ENCODE peak calls at places on chromosomes 11 and 22, in seven cellular contexts. G, J, Q, D, I, Y and S are unnamed samples.

GRCh38 chr22:38205261-38206128 is 3.7 kb downstream of the MAFF start:
- DNase-seq in I (no peak), J (no peak), G (peak; percentile 95), Q (no peak), D (peak; percentile 88), Y (no peak), S (no peak)

GRCh38 chr22:37735054-37735453 is 38.2 kb downstream of the TRIOBP start:
- DNase-seq in I (peak; percentile 82), Y (no peak), D (peak; percentile 42), Q (peak; percentile 84), J (peak; percentile 80), G (no peak), S (no peak)

GRCh38 chr11:15073361-15074205 is at the start of gene CALCB:
- DNase-seq in I (no peak), Q (peak; percentile 33), Y (peak; percentile 12), D (no peak), J (no peak), G (peak; percentile 16), S (peak; percentile 57)

GRCh38 chr22:33883561-33883960 is 36.7 kb downstream of the LARGE1 start:
- DNase-seq in D (no peak), Y (no peak), G (no peak), I (no peak), Q (peak; percentile 11), J (no peak), S (no peak)

GRCh38 chr11:124481365-124482323 is 36.1 kb upstream of the OR8B8 start:
- DNase-seq in Q (no peak), J (no peak), I (no peak), D (no peak), G (peak; percentile 66), Y (peak; percentile 3), S (peak; percentile 51)

GRCh38 chr11:12285811-12286222 is 91.6 kb upstream of the PARVA start:
- DNase-seq in D (no peak), I (peak; percentile 20), Y (no peak), Q (no peak), G (no peak), J (no peak), S (no peak)

GRCh38 chr11:61140416-61140815 is 20.8 kb downstream of the VPS37C start:
- DNase-seq in G (no peak), J (peak; percentile 53), Y (no peak), Q (no peak), D (no peak), I (peak; percentile 55), S (no peak)

GRCh38 chr22:19962246-19962908 is 20.8 kb upstream of the TXNRD2 start:
- DNase-seq in G (peak; percentile 89), Q (peak; percentile 81), J (peak; percentile 88), D (no peak), Y (peak; percentile 71), I (peak; percentile 90), S (peak; percentile 93)

GRCh38 chr11:79437981-79438630 is 2.7 kb downstream of the TENM4 start:
- DNase-seq in D (peak; percentile 58), G (no peak), Q (no peak), J (no peak), I (no peak), Y (peak; percentile 80), S (peak; percentile 79)

GRCh38 chr11:113994077-113994954 is 19.4 kb downstream of the HTR3A start:
- DNase-seq in I (peak; percentile 36), Q (peak; percentile 11), J (no peak), G (no peak), Y (peak; percentile 50), D (peak; percentile 24), S (peak; percentile 7)

GRCh38 chr11:26522912-26523610 is 49.0 kb downstream of the MUC15 start:
- DNase-seq in Q (peak; percentile 1), I (no peak), D (no peak), J (no peak), G (peak; percentile 32), Y (no peak), S (peak; percentile 71)

GRCh38 chr22:19756288-19757128 is 4.1 kb upstream of the TBX1 start:
- DNase-seq in I (peak; percentile 79), Y (peak; percentile 67), G (peak; percentile 23), D (no peak), Q (peak; percentile 82), J (peak; percentile 87), S (peak; percentile 82)

GRCh38 chr11:58977470-58977869 is 38.2 kb downstream of the GLYATL1 start:
- DNase-seq in Q (no peak), J (no peak), G (no peak), Y (no peak), I (no peak), D (no peak), S (no peak)

GRCh38 chr22:50612715-50613221 is 12.2 kb downstream of the MAPK8IP2 start:
- DNase-seq in G (no peak), Q (no peak), I (no peak), Y (peak; percentile 45), D (no peak), J (no peak), S (peak; percentile 19)

GRCh38 chr11:134574947-134575346 is 162.9 kb upstream of the B3GAT1 start:
- DNase-seq in G (no peak), I (no peak), D (no peak), Y (no peak), Q (no peak), J (no peak), S (no peak)

GRCh38 chr11:96012086-96012824 is 88.3 kb upstream of the MTMR2 start:
- DNase-seq in Q (peak; percentile 60), I (no peak), J (no peak), Y (peak; percentile 8), D (no peak), G (peak; percentile 93), S (peak; percentile 70)

GRCh38 chr11:8839957-8840945 is 70.7 kb upstream of the AKIP1 start:
- DNase-seq in G (peak; percentile 48), I (peak; percentile 76), Q (peak; percentile 67), D (no peak), J (no peak), Y (no peak), S (peak; percentile 63)

GRCh38 chr11:68331338-68331947 is 19.1 kb downstream of the LRP5 start:
- DNase-seq in D (no peak), I (no peak), Y (no peak), G (peak; percentile 41), J (no peak), Q (no peak), S (no peak)

GRCh38 chr11:126304457-126305072 is 705 bp downstream of the DCPS start:
- DNase-seq in I (no peak), J (no peak), G (no peak), D (no peak), Y (no peak), Q (no peak), S (no peak)

GRCh38 chr11:12674936-12675696 is 895 bp downstream of the TEAD1 start:
- DNase-seq in I (peak; percentile 38), Q (no peak), G (peak; percentile 49), Y (no peak), J (peak; percentile 70), D (peak; percentile 66), S (peak; percentile 39)

GRCh38 chr22:33918676-33919590 is 1.3 kb downstream of the LARGE1 start:
- DNase-seq in D (no peak), G (peak; percentile 20), J (no peak), Q (no peak), Y (no peak), I (no peak), S (peak; percentile 4)

DNA sequence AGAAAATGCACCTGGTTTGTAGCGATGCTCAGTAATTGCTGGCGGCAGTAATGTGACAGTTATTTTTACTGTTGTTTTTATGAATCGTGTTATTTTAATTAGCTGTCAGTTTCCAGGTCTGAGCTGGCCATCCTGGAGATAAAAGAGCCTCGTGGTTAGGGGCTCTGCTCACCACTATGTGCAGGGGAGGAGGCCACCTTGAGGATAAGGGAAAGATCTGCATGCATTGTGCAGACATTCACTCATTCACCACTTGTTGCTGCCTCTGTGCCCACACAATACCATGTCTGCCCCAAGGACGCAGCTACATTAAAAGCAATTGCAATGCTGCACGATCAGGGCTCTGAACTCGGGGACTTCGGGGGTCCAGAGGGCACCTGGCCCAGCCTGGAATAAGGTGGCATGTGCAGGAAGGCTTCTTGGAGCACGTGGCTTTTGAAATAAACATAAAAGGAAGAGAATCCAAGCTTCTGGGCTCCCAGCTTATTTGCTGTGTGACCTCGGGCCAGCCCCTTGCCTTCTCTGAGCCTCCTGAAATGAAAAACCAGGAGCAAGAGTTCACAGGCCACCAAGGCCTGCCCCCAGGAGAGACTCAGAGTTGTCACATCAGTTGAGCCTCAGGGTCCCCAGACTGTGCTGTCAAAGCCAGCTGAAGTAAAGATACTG is 44.7 kb upstream of the SHISAL1 start:
- DNase-seq in D (peak; percentile 26), Y (no peak), I (no peak), G (no peak), J (no peak), Q (no peak), S (no peak)
- TF ChIP-seq CTCF in D (no peak), Y (no peak), I (no peak), G (peak; percentile 17), J (no peak), Q (no peak), S (no peak)

DNA sequence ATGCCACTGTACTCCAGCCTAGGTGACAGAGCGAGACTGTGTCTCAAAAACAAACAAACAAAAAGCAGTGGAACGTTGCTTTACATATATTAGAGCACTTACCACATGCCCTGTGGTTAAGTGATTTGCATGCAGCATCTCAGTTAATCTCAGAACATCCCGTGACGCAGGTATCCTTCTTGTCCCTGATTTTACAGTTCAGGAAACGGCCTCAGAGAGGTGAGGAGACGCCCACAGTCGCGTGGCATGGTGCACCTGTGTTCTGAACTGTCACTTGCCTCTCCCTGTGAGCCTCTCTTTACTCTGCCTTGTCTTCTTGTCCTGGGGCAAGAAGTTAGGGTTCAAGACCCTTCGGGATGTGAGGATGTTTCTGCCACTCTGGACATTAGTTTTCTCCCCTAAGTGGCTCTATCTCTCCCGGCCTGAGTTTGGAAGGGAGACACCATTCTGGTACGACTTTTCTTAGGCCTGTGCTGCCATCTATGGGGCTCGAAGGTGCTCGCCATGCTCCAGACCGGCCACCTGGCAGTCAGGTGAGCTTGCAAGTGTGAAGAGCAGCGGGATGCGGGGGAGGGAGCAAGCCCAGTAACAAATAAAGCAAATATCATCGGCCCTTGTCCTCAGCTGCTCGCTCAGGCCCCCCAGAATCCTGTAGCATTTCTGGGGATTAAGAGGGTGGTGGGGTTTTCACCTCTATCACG is 25.6 kb downstream of the YWHAH start:
- DNase-seq in J (peak; percentile 85), I (peak; percentile 80), G (peak; percentile 66), D (peak; percentile 69), Y (peak; percentile 73), Q (peak; percentile 87), S (peak; percentile 93)
- TF ChIP-seq CTCF in J (peak; percentile 44), I (peak; percentile 54), G (peak; percentile 66), D (no peak), Y (no peak), Q (no peak), S (peak; percentile 86)

DNA sequence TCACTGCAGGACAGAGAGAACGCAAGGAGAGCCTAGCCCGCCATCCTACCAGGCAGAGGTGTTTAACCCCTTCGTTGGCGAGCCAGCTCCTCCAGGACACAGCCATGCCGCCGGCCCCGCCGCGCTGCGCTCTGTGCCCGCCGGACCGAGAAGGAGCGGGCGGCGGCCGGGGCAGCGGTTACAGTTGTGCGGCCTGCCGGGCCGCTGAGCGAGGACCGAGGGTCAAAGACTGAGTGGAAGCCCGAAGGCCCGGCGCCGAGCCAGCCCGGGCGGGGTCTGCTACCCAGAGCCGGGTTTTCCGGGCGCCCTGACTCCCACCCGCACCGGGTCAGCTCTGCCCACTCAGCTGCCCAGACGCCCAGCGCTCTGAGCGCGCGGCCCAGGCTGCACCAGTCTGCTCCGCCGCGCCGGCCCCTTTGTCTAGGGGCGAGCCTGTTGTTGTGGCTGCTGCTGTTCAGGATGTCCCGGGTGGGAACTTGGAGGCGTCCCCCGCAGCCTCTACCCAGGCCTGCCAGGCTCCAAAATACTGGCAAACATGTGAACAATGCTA is at the start of gene NOX4:
- DNase-seq in I (peak; percentile 30), Y (no peak), Q (no peak), J (peak; percentile 63), G (peak; percentile 61), D (peak; percentile 71), S (peak; percentile 19)
- TF ChIP-seq CTCF in I (no peak), Y (no peak), Q (no peak), J (no peak), G (no peak), D (no peak), S (no peak)

GRCh38 chr11:85843929-85844328 is 11.3 kb upstream of the CCDC83 start:
- DNase-seq in Y (no peak), D (no peak), I (no peak), G (no peak), Q (no peak), J (no peak), S (no peak)
- TF ChIP-seq CTCF in Y (no peak), D (no peak), I (no peak), G (peak; percentile 1), Q (no peak), J (no peak), S (no peak)